ENCODE peak calls at places on chromosomes 12 and 14, in nine cellular contexts. W, R, N, Y, H, Q, C, P and K are unnamed samples.

GRCh38 chr12:65532744-65533143 is 254.3 kb downstream of the MSRB3 start:
- DNase-seq in Y (no peak), W (no peak), C (no peak), H (peak), N (no peak), P (peak), Q (no peak), R (no peak), K (no peak)

GRCh38 chr12:101675555-101675954 is 21.9 kb upstream of the CHPT1 start:
- DNase-seq in Q (no peak), W (no peak), N (no peak), P (no peak), H (no peak), Y (no peak), C (no peak), R (no peak), K (no peak)

GRCh38 chr14:105830171-105830570 is 303.8 kb downstream of the TMEM121 start:
- DNase-seq in R (peak), P (no peak), N (no peak), Y (no peak), W (no peak), Q (no peak), H (no peak), C (no peak), K (no peak)

GRCh38 chr14:63470877-63471565 is 72.2 kb downstream of the PPP2R5E start:
- DNase-seq in Q (no peak), N (no peak), Y (no peak), H (peak), R (no peak), P (peak), W (peak), C (no peak), K (no peak)

GRCh38 chr14:98688446-98688845 is 583.6 kb downstream of the BCL11B start:
- DNase-seq in Y (no peak), Q (no peak), W (no peak), N (no peak), P (no peak), C (no peak), R (no peak), H (no peak), K (no peak)

GRCh38 chr14:20563966-20564365 is 3.1 kb upstream of the RNASE9 start:
- DNase-seq in Y (no peak), R (no peak), H (no peak), N (no peak), C (no peak), W (no peak), Q (no peak), P (no peak), K (no peak)

GRCh38 chr14:73764881-73765280 is 50.7 kb upstream of the PNMA1 start:
- DNase-seq in C (no peak), Y (no peak), R (peak), H (no peak), N (no peak), Q (no peak), P (peak), W (no peak), K (no peak)

GRCh38 chr12:57109207-57110160 is 1.7 kb downstream of the STAT6 start:
- DNase-seq in Q (peak), R (no peak), P (no peak), H (no peak), Y (no peak), N (no peak), W (no peak), C (no peak), K (no peak)

GRCh38 chr12:50825372-50825838 is 17.3 kb upstream of the TMPRSS12 start:
- DNase-seq in Y (no peak), C (peak), Q (no peak), P (peak), R (peak), W (peak), H (peak), N (no peak), K (no peak)

DNA sequence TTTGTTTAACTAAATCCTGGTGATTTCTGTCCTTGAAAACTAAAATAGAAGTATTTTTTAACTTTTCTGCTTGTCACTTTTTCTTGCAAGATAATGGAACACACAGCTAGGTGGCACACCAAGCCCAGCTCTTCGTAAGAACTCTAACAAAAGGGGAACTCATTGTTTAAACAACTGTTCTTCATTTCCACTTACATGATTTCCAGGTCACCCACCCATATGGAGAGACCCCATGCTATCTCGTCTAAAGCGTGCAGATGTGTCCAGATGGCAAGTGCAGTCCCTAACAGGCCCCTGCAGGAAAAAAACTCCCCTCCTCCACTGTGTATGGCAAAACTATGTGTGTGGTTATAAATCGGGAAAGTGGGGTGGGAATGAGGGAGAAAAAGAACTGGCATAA is 43.3 kb upstream of the NT5DC3 start:
- DNase-seq in H (peak), N (peak), Y (no peak), R (peak), Q (no peak), P (peak), C (peak), W (peak), K (peak)
- TF ChIP-seq CTCF in H (peak), N (no peak), Y (peak), R (peak), Q (peak), P (no peak), C (peak), W (peak), K (peak)

DNA sequence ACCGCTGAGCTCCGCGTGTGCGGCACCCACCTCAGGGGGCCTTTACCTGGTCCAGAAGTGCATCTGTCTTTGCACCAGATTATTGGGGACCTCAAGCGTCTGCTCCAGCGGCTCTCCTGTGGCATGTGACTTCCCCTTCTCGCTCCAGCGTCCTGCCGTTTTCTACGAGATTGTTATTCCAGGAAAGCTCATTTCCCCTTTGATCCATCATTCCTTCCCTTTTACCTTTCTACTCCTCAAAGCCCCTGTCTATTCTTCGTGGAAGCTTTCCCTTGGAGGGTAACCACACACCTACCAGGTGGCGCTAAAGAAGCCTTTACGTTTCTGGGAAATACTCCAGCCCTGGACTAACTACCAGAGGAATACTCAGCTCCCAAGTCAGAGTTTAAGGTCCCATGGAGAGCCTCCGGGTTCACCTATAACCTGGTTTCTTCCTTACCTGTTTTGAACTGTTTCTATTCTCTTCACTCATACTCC is 1.5 kb downstream of the FKBP4 start:
- DNase-seq in W (no peak), N (no peak), Q (no peak), P (no peak), R (no peak), C (no peak), H (no peak), Y (no peak), K (no peak)
- TF ChIP-seq CTCF in W (peak), N (no peak), Q (peak), P (no peak), R (peak), C (no peak), H (no peak), Y (no peak), K (no peak)

GRCh38 chr14:104019806-104020205 is 65.7 kb upstream of the ASPG start:
- DNase-seq in P (no peak), R (no peak), N (peak), C (no peak), Y (no peak), H (no peak), W (no peak), Q (no peak), K (no peak)
- TF ChIP-seq CTCF in P (no peak), R (no peak), N (peak), C (no peak), Y (no peak), H (no peak), W (no peak), Q (no peak), K (no peak)

GRCh38 chr12:74626397-74626796 is 88.8 kb downstream of the ATXN7L3B start:
- DNase-seq in W (no peak), Y (no peak), P (no peak), Q (no peak), C (no peak), N (no peak), R (peak), H (no peak), K (no peak)
- TF ChIP-seq CTCF in W (no peak), Y (no peak), P (no peak), Q (no peak), C (no peak), N (no peak), R (no peak), H (no peak), K (no peak)

GRCh38 chr12:132422057-132423043 is 67.6 kb upstream of the FBRSL1 start:
- DNase-seq in Y (no peak), W (no peak), C (no peak), N (peak), P (no peak), Q (no peak), R (no peak), H (no peak), K (no peak)
- TF ChIP-seq CTCF in Y (no peak), W (no peak), C (no peak), N (peak), P (no peak), Q (peak), R (no peak), H (no peak), K (peak)